ENCODE peak calls at places on chromosome 14, in eight cellular contexts. G is cardiac fibroblast, Q is choroid plexus epithelial cell, B is ovary, A is Caco-2, R is LNCaP clone FGC, W is HepG2, X is transverse colon. E is an unnamed sample.

GRCh38 chr14:67962215-67962644 is 142.7 kb downstream of the RAD51B start:
- DNase-seq in Q (peak), B (no peak), G (peak), R (no peak), W (no peak), A (no peak), X (no peak), E (peak)

GRCh38 chr14:54253195-54253947 is 143.4 kb upstream of the CDKN3 start:
- DNase-seq in W (peak), Q (peak), B (no peak), X (no peak), G (peak), A (no peak), R (no peak), E (peak)

GRCh38 chr14:59897757-59898383 is 22.1 kb upstream of the LRRC9 start:
- DNase-seq in X (peak), Q (peak), A (peak), W (peak), R (peak), B (no peak), G (peak), E (peak)

GRCh38 chr14:89720741-89721315 is 233.7 kb downstream of the EFCAB11 start:
- DNase-seq in A (no peak), W (no peak), X (peak), G (no peak), R (no peak), Q (no peak), B (no peak), E (no peak)

GRCh38 chr14:24251880-24252288 is 9.5 kb upstream of the TINF2 start:
- DNase-seq in X (no peak), Q (peak), W (no peak), G (no peak), R (no peak), B (no peak), A (no peak), E (no peak)

GRCh38 chr14:61761557-61761956 is 663 bp upstream of the SNAPC1 start:
- DNase-seq in W (no peak), B (no peak), R (no peak), G (no peak), A (no peak), X (no peak), Q (peak), E (no peak)

GRCh38 chr14:101062065-101062450 is 158.5 kb upstream of the RTL1 start:
- DNase-seq in R (no peak), B (no peak), A (no peak), G (no peak), Q (no peak), X (no peak), W (no peak), E (no peak)

GRCh38 chr14:31788340-31788739 is 227.1 kb downstream of the NUBPL start:
- DNase-seq in A (peak), X (no peak), B (no peak), R (no peak), W (no peak), Q (peak), G (no peak), E (peak)

GRCh38 chr14:49456589-49456988 is 129.6 kb downstream of the RPS29 start:
- DNase-seq in A (peak), G (no peak), B (no peak), R (no peak), W (no peak), Q (no peak), X (no peak), E (no peak)

GRCh38 chr14:98223106-98223505 is 1048.9 kb downstream of the BCL11B start:
- DNase-seq in Q (no peak), W (no peak), B (no peak), R (no peak), A (no peak), G (no peak), X (no peak), E (no peak)

GRCh38 chr14:36238666-36239363 is 62.3 kb upstream of the PTCSC3 start:
- DNase-seq in X (no peak), B (no peak), R (no peak), G (no peak), Q (peak), W (no peak), A (no peak), E (no peak)

GRCh38 chr14:22549304-22549962 is 39.6 kb downstream of the DAD1 start:
- DNase-seq in Q (no peak), W (no peak), A (no peak), R (no peak), G (no peak), X (no peak), B (no peak), E (no peak)

GRCh38 chr14:103734081-103734888 is 18.7 kb downstream of the ZFYVE21 start:
- DNase-seq in A (no peak), X (no peak), R (no peak), G (no peak), Q (no peak), W (no peak), B (no peak), E (no peak)

GRCh38 chr14:59015482-59015881 is 173.0 kb upstream of the DAAM1 start:
- DNase-seq in Q (no peak), B (no peak), X (no peak), W (no peak), R (no peak), G (no peak), A (no peak), E (no peak)

GRCh38 chr14:99509871-99510555 is 28.8 kb downstream of the CCNK start:
- DNase-seq in Q (no peak), G (no peak), W (no peak), X (no peak), A (no peak), B (no peak), R (no peak), E (no peak)

GRCh38 chr14:23381871-23382270 is 5.0 kb downstream of the CMTM5 start:
- DNase-seq in A (no peak), B (no peak), R (no peak), W (no peak), X (no peak), G (no peak), Q (no peak), E (no peak)

GRCh38 chr14:62914025-62914424 is 131.2 kb downstream of the KCNH5 start:
- DNase-seq in R (no peak), W (no peak), G (no peak), Q (no peak), A (no peak), X (no peak), B (no peak), E (no peak)

GRCh38 chr14:103904493-103905107 is 23.7 kb upstream of the TDRD9 start:
- DNase-seq in Q (no peak), A (no peak), G (no peak), X (no peak), W (no peak), R (no peak), B (no peak), E (no peak)

GRCh38 chr14:67999290-67999689 is 179.7 kb downstream of the RAD51B start:
- DNase-seq in Q (peak), G (peak), R (no peak), X (no peak), A (no peak), W (no peak), B (no peak), E (no peak)

GRCh38 chr14:31435276-31435675 is 14.9 kb upstream of the HEATR5A start:
- DNase-seq in R (no peak), W (no peak), B (no peak), Q (peak), G (peak), A (no peak), X (no peak), E (no peak)

GRCh38 chr14:103886304-103887169 is 39.2 kb upstream of the PPP1R13B start:
- DNase-seq in X (no peak), W (peak), R (no peak), G (peak), A (no peak), B (peak), Q (peak), E (no peak)

GRCh38 chr14:100030441-100031153 is 34.6 kb upstream of the EVL start:
- DNase-seq in R (peak), B (no peak), A (no peak), X (no peak), W (no peak), Q (peak), G (peak), E (no peak)

GRCh38 chr14:60922050-60922449 is 58.8 kb downstream of the TRMT5 start:
- DNase-seq in W (no peak), A (no peak), B (no peak), Q (peak), G (no peak), X (no peak), R (no peak), E (no peak)

DNA sequence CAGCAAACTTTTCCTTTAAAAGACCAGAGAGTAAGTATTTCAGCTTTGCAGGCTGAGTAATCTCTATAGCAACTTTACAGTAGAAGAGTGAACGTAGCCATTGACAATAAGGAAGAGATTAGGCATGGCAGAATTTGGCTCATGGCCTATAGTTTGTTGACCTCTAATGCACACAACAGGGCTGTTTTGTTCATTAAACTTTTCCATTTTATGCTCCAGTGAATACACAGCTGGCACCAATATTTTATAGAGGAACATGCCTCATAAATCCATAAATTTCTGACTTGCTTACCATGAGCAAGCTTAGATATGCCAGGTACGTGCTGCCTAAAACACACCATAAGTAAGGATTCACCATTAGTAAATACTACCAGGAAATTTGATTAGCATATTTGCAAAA is 609.0 kb upstream of the STXBP6 start:
- DNase-seq in G (no peak), Q (no peak), W (no peak), X (peak), A (no peak), R (peak), B (no peak), E (no peak)
- TF ChIP-seq CTCF in G (no peak), Q (no peak), W (no peak), X (no peak), A (no peak), R (no peak), B (no peak), E (no peak)

DNA sequence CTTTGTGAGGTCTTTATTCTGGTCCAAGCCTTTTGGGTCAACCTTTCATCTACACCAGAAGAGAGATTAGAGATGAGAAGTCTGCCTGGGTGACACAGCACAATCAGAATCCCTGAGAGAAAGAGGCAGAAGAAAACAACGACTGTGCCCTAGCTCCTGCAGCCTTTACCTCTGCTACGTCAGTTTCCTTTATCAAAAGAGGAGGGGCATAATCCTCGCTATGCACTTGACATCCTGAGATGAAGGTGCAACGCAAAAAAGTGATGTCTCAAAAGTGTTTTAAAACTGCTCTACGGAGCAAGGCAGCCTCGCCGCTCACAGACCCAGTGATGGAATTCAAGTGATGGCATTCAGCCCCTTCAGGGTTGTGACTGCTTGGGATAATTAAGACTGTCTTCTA is 21.7 kb downstream of the ZDHHC22 start:
- DNase-seq in B (no peak), G (no peak), W (no peak), Q (no peak), A (no peak), X (no peak), R (no peak), E (no peak)
- TF ChIP-seq CTCF in B (no peak), G (no peak), W (no peak), Q (no peak), A (no peak), X (no peak), R (no peak), E (no peak)

GRCh38 chr14:77290705-77291104 is 19.7 kb upstream of the NGB start:
- DNase-seq in B (no peak), G (no peak), A (no peak), R (no peak), W (no peak), X (no peak), Q (peak), E (no peak)
- TF ChIP-seq CTCF in B (no peak), G (no peak), A (no peak), R (no peak), W (no peak), X (no peak), Q (peak), E (no peak)

GRCh38 chr14:76844223-76844622 is 18.0 kb downstream of the LRRC74A start:
- DNase-seq in A (no peak), W (no peak), G (peak), Q (peak), X (peak), B (no peak), R (no peak), E (peak)
- TF ChIP-seq CTCF in A (no peak), W (no peak), G (peak), Q (peak), X (no peak), B (no peak), R (no peak), E (no peak)

GRCh38 chr14:64591809-64592208 is 42.0 kb downstream of the PPP1R36 start:
- DNase-seq in X (no peak), G (no peak), Q (no peak), W (no peak), A (no peak), R (no peak), B (no peak), E (no peak)
- TF ChIP-seq CTCF in X (no peak), G (no peak), Q (no peak), W (no peak), A (no peak), R (no peak), B (no peak), E (no peak)

DNA sequence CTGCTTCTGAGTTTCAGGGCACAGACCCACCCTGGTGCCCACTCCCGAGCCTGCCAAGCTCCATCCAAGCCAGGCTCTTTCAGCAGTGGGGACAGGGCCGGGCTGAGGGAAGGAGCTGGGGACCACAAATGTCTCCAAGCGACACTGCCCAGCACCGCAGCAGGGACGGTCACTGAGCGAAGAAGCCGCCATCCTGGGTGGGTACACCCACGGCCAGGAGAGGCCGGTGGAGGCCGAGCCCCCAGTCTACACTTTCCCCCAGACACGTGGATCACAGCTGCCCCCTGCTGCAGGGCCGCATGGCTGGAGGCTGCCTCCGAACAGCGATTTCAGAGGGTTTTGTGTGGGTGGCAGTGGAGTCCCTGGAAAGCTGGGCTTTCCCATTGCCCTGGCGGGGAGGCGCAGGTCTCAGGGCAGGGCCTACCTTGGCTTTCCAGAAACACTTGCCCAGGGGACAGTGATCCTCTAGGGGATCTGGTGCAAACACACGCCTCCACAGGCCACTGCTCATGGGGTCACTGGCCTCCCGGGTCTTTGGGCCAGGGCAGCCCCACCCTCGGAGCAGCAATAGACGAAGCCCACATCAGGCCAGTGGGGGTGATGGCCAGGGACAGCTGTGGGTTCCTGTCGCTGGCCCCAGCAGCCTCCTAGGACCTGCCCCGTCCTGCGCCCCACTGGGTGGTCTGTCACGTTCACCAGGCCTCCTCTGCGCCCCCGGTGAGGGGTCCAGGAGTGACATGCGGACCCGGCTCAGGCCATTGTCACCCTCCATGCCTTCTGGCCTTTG is 1.2 kb upstream of the GPR132 start:
- DNase-seq in W (no peak), B (no peak), Q (no peak), G (no peak), R (no peak), A (no peak), X (no peak), E (no peak)
- TF ChIP-seq CTCF in W (no peak), B (no peak), Q (no peak), G (no peak), R (no peak), A (no peak), X (no peak), E (no peak)

E was measured in Calu3.